ENCODE peak calls at places on chromosomes 4 and X, in six cellular contexts. V is cardiac fibroblast, K is HTR-8/SVneo, M is GM23338, Z is D341Med, J is fibroblast of mammary gland. W is an unnamed sample.
A peak's percentile ranks its signal among the peaks of the same experiment; 100 is the strongest.

GRCh38 chr4:105970371-105970770 is 75.1 kb downstream of the NPNT start:
- DNase-seq in V (no peak), K (no peak), M (no peak), Z (no peak), J (no peak), W (no peak)

GRCh38 chrX:136086521-136086920 is 60.8 kb upstream of the FHL1 start:
- DNase-seq in V (peak; percentile 27), K (peak; percentile 3), M (no peak), Z (no peak), J (peak; percentile 37), W (no peak)

GRCh38 chrX:71315917-71316316 is 14.4 kb downstream of the ITGB1BP2 start:
- DNase-seq in V (peak; percentile 32), K (peak; percentile 56), M (no peak), Z (no peak), J (peak; percentile 83), W (no peak)

GRCh38 chr4:42070463-42070862 is 80.1 kb downstream of the SLC30A9 start:
- DNase-seq in V (no peak), K (no peak), M (no peak), Z (no peak), J (no peak), W (no peak)

GRCh38 chr4:170003071-170004070 is 22.8 kb downstream of the MFAP3L start:
- DNase-seq in V (peak; percentile 12), K (no peak), M (no peak), Z (no peak), J (no peak), W (no peak)

GRCh38 chr4:141797966-141798365 is 161.6 kb downstream of the IL15 start:
- DNase-seq in V (peak; percentile 48), K (no peak), M (no peak), Z (no peak), J (peak; percentile 23), W (no peak)

GRCh38 chr4:74365761-74366160 is 816 bp downstream of the EREG start:
- DNase-seq in V (no peak), K (no peak), M (peak; percentile 54), Z (no peak), J (peak; percentile 27), W (peak; percentile 14)

GRCh38 chrX:906586-906985 is 276.0 kb downstream of the SHOX start:
- DNase-seq in V (no peak), K (no peak), M (no peak), Z (no peak), J (no peak), W (no peak)

GRCh38 chr4:73721419-73721818 is 18.9 kb upstream of the CXCL8 start:
- DNase-seq in V (peak; percentile 94), K (no peak), M (no peak), Z (no peak), J (peak; percentile 97), W (no peak)

W was measured in BE2C.